ENCODE peak calls at places on chromosome 2, in six cellular contexts. A is stomach, F is kidney epithelial cell, S is foreskin fibroblast, Q is keratinocyte, O is ovary. K is an unnamed sample.

GRCh38 chr2:142223309-142223708 is 92.5 kb upstream of the LRP1B start:
- DNase-seq in O (no peak), Q (no peak), S (no peak), F (no peak), A (no peak), K (no peak)

GRCh38 chr2:17107875-17108274 is 410.4 kb downstream of the RAD51AP2 start:
- DNase-seq in A (no peak), S (no peak), F (no peak), O (no peak), Q (no peak), K (no peak)

GRCh38 chr2:100011272-100011711 is 131.1 kb downstream of the AFF3 start:
- DNase-seq in S (peak; percentile 43), Q (no peak), O (no peak), F (peak; percentile 74), A (no peak), K (no peak)

GRCh38 chr2:80624062-80624461 is 319.5 kb upstream of the LRRTM1 start:
- DNase-seq in A (no peak), F (no peak), S (no peak), O (no peak), Q (no peak), K (no peak)

GRCh38 chr2:17057109-17058017 is 391.7 kb upstream of the CYRIA start:
- DNase-seq in Q (no peak), A (no peak), S (no peak), O (no peak), F (no peak), K (no peak)

GRCh38 chr2:72953976-72954375 is 36.7 kb downstream of the EMX1 start:
- DNase-seq in A (no peak), O (no peak), S (no peak), Q (no peak), F (no peak), K (no peak)

GRCh38 chr2:112830469-112830868 is 6.1 kb downstream of the IL1B start:
- DNase-seq in O (no peak), F (no peak), A (no peak), Q (no peak), S (no peak), K (no peak)

GRCh38 chr2:37377187-37377532 is 32.7 kb downstream of the QPCT start:
- DNase-seq in A (no peak), O (no peak), S (peak; percentile 64), F (no peak), Q (no peak), K (no peak)

GRCh38 chr2:25379535-25379934 is 37.8 kb upstream of the DNMT3A start:
- DNase-seq in Q (no peak), F (no peak), S (no peak), A (peak; percentile 16), O (peak; percentile 4), K (no peak)

GRCh38 chr2:18063826-18064485 is 185.5 kb downstream of the KCNS3 start:
- DNase-seq in S (no peak), A (no peak), Q (no peak), O (no peak), F (no peak), K (no peak)

GRCh38 chr2:39741871-39742270 is 37.2 kb downstream of the THUMPD2 start:
- DNase-seq in O (no peak), S (no peak), F (no peak), Q (no peak), A (no peak), K (no peak)

GRCh38 chr2:428591-428990 is 140.7 kb upstream of the ALKAL2 start:
- DNase-seq in A (no peak), Q (no peak), O (no peak), S (no peak), F (no peak), K (no peak)

GRCh38 chr2:72027426-72028161 is 120.1 kb downstream of the CYP26B1 start:
- DNase-seq in F (no peak), A (peak; percentile 14), S (no peak), O (no peak), Q (peak; percentile 61), K (peak; percentile 56)

GRCh38 chr2:182642328-182642727 is 73.7 kb upstream of the DNAJC10 start:
- DNase-seq in O (no peak), F (no peak), Q (no peak), S (peak; percentile 56), A (peak; percentile 33), K (no peak)

GRCh38 chr2:191951832-191952231 is 104.9 kb upstream of the CAVIN2 start:
- DNase-seq in A (no peak), F (no peak), Q (no peak), S (no peak), O (no peak), K (no peak)

GRCh38 chr2:44549856-44550255 is 188.1 kb downstream of the CAMKMT start:
- DNase-seq in S (peak; percentile 15), O (no peak), A (no peak), Q (no peak), F (no peak), K (no peak)

GRCh38 chr2:129058981-129059380 is 740.3 kb upstream of the HS6ST1 start:
- DNase-seq in S (no peak), O (no peak), Q (no peak), F (no peak), A (peak; percentile 29), K (no peak)

GRCh38 chr2:84830758-84831500 is 50.0 kb downstream of the TRABD2A start:
- DNase-seq in Q (no peak), S (no peak), A (no peak), O (no peak), F (no peak), K (no peak)

GRCh38 chr2:135532581-135532980 is 1.3 kb downstream of the R3HDM1 start:
- DNase-seq in A (no peak), S (peak; percentile 4), Q (no peak), F (no peak), O (no peak), K (no peak)

GRCh38 chr2:201470821-201471731 is 19.5 kb downstream of the STRADB start:
- DNase-seq in F (no peak), S (peak; percentile 41), Q (no peak), O (no peak), A (no peak), K (no peak)

GRCh38 chr2:111116843-111117665 is 3.7 kb upstream of the BCL2L11 start:
- DNase-seq in S (peak; percentile 46), O (peak; percentile 78), Q (no peak), F (no peak), A (peak; percentile 82), K (peak; percentile 77)

GRCh38 chr2:135164431-135164830 is 112.3 kb downstream of the RAB3GAP1 start:
- DNase-seq in F (peak; percentile 44), A (no peak), Q (peak; percentile 55), O (no peak), S (peak; percentile 81), K (no peak)

GRCh38 chr2:181955010-181955409 is 30.6 kb upstream of the PPP1R1C start:
- DNase-seq in Q (no peak), O (no peak), S (peak; percentile 57), A (no peak), F (no peak), K (no peak)

GRCh38 chr2:64904405-64905329 is 84.5 kb upstream of the SLC1A4 start:
- DNase-seq in Q (no peak), S (no peak), F (no peak), O (no peak), A (no peak), K (no peak)

GRCh38 chr2:64910972-64911433 is 78.2 kb upstream of the SLC1A4 start:
- DNase-seq in A (no peak), O (no peak), F (no peak), S (no peak), Q (no peak), K (no peak)

GRCh38 chr2:64906853-64907536 is 82.2 kb upstream of the SLC1A4 start:
- DNase-seq in F (no peak), A (no peak), O (no peak), S (no peak), Q (no peak), K (no peak)

GRCh38 chr2:64908406-64908805 is 80.8 kb upstream of the SLC1A4 start:
- DNase-seq in O (no peak), S (no peak), A (no peak), F (no peak), Q (no peak), K (no peak)

GRCh38 chr2:64905338-64906024 is 83.7 kb upstream of the SLC1A4 start:
- DNase-seq in F (no peak), O (no peak), A (peak; percentile 51), S (no peak), Q (no peak), K (no peak)
- TF ChIP-seq CTCF in F (no peak), O (no peak), A (no peak), S (no peak), Q (peak; percentile 14), K (no peak)

GRCh38 chr2:238009563-238009962 is 42.7 kb downstream of the UBE2F start:
- DNase-seq in Q (no peak), S (no peak), A (no peak), O (no peak), F (no peak), K (no peak)

GRCh38 chr2:238007924-238008323 is 41.1 kb downstream of the UBE2F start:
- DNase-seq in Q (no peak), A (no peak), S (no peak), O (no peak), F (no peak), K (no peak)

GRCh38 chr2:238004077-238004830 is 37.4 kb downstream of the UBE2F start:
- DNase-seq in S (no peak), F (no peak), A (no peak), O (no peak), Q (no peak), K (no peak)

GRCh38 chr2:238005528-238005927 is 38.7 kb downstream of the UBE2F start:
- DNase-seq in A (no peak), Q (no peak), S (no peak), F (no peak), O (no peak), K (no peak)

DNA sequence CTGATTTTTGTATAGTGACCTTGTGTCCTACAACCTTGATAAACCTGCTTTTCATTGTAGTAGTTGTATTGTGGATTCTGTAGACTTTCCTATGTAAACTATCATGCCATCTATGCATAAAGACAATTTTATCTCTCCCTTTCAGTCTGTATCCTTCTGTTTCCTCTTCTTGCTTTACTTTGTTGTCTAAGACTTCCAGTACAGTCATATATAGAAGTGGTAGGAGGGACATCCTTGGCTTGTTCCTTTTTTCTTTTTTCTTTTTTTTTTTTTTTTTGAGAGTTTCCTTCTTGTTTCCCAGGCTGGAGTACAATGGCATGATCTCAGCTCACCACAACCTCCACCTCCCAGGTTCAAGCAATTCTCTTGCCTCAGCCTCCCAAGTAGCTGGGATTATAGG is 39.7 kb downstream of the UBE2F start:
- DNase-seq in F (no peak), Q (no peak), O (no peak), A (no peak), S (no peak), K (no peak)
- TF ChIP-seq CTCF in F (no peak), Q (no peak), O (no peak), A (no peak), S (no peak), K (no peak)

DNA sequence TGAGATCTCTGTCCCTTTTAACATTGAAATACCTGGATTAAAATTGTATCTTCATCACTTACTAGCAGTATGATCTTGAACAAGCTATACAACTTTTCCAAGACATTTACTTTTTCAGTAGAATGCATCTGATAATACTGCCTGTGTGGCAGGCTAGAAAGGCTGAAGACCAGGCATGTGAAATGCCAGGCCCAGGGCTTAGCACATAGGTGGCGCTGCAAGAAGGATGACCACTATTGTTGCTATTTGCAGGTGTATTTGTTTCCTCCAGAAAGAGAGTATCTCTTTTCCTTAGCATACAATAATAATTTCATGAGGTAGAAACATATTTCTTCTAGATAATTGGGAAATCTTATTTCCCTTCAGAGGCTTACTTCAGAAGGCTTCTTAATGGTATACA is 331.3 kb downstream of the THSD7B start:
- DNase-seq in Q (no peak), A (no peak), O (no peak), S (no peak), F (no peak), K (no peak)
- TF ChIP-seq CTCF in Q (peak; percentile 31), A (no peak), O (no peak), S (peak; percentile 10), F (no peak), K (no peak)

GRCh38 chr2:11589316-11589940 is 55.6 kb downstream of the GREB1 start:
- DNase-seq in O (peak; percentile 32), A (no peak), Q (no peak), F (no peak), S (no peak), K (no peak)
- TF ChIP-seq CTCF in O (no peak), A (no peak), Q (no peak), F (peak; percentile 6), S (no peak), K (no peak)

K was measured in type B pancreatic cell.